ENCODE peak calls at places on chromosomes 12 and 14, in ten cellular contexts. L is gastrocnemius medialis, C is fibroblast of pulmonary artery, V is adrenal gland, Y is BE2C, W is neural progenitor cell, F is left ventricle myocardium inferior, M is left lung, A is AG10803, Z is heart left ventricle. E is an unnamed sample.
A peak's percentile ranks its signal among the peaks of the same experiment; 100 is the strongest.

GRCh38 chr12:47746073-47746472 is 12.6 kb downstream of the RAPGEF3 start:
- DNase-seq in L (no peak), C (no peak), V (no peak), Y (no peak), W (no peak), F (no peak), M (no peak), A (no peak), Z (no peak), E (no peak)

GRCh38 chr12:66819587-66819986 is 140.7 kb upstream of the GRIP1 start:
- DNase-seq in L (no peak), C (no peak), V (no peak), Y (no peak), W (no peak), F (no peak), M (no peak), A (no peak), Z (no peak), E (no peak)

GRCh38 chr14:89720741-89721315 is 233.7 kb downstream of the EFCAB11 start:
- DNase-seq in L (no peak), C (no peak), V (peak; percentile 16), Y (no peak), W (no peak), F (peak; percentile 23), M (peak; percentile 59), A (no peak), Z (peak; percentile 30), E (peak; percentile 83)

GRCh38 chr12:505221-505620 is 45.5 kb downstream of the B4GALNT3 start:
- DNase-seq in L (no peak), C (no peak), V (no peak), Y (no peak), W (no peak), F (no peak), M (no peak), A (no peak), Z (no peak), E (no peak)

GRCh38 chr12:54016478-54016964 is 7.7 kb downstream of the HOXC8 start:
- DNase-seq in L (no peak), C (peak; percentile 20), V (peak; percentile 48), Y (peak; percentile 53), W (no peak), F (no peak), M (no peak), A (peak; percentile 95), Z (no peak), E (no peak)

GRCh38 chr12:107012736-107013425 is 25.9 kb upstream of the MTERF2 start:
- DNase-seq in L (no peak), C (no peak), V (no peak), Y (no peak), W (no peak), F (no peak), M (no peak), A (no peak), Z (no peak), E (no peak)

GRCh38 chr12:3998968-3999792 is 126.0 kb upstream of the PARP11 start:
- DNase-seq in L (no peak), C (no peak), V (no peak), Y (no peak), W (no peak), F (no peak), M (peak; percentile 73), A (no peak), Z (no peak), E (no peak)

GRCh38 chr12:5586201-5586600 is 154.3 kb downstream of the NTF3 start:
- DNase-seq in L (no peak), C (peak; percentile 50), V (no peak), Y (no peak), W (peak; percentile 23), F (no peak), M (no peak), A (peak; percentile 75), Z (no peak), E (no peak)

GRCh38 chr14:61280526-61281185 is 482 bp downstream of the TMEM30B start:
- DNase-seq in L (peak; percentile 22), C (peak; percentile 36), V (peak; percentile 63), Y (peak; percentile 15), W (peak; percentile 61), F (peak; percentile 62), M (peak; percentile 67), A (peak; percentile 16), Z (peak; percentile 57), E (no peak)

GRCh38 chr12:113359133-113359938 is 949 bp downstream of the PLBD2 start:
- DNase-seq in L (no peak), C (peak; percentile 36), V (peak; percentile 71), Y (no peak), W (no peak), F (peak; percentile 70), M (no peak), A (peak; percentile 69), Z (peak; percentile 46), E (no peak)

GRCh38 chr12:112419269-112420133 is 754 bp downstream of the PTPN11 start:
- DNase-seq in L (peak; percentile 72), C (peak; percentile 89), V (peak; percentile 58), Y (peak; percentile 53), W (peak; percentile 75), F (peak; percentile 63), M (peak; percentile 58), A (peak; percentile 83), Z (peak; percentile 67), E (no peak)

GRCh38 chr14:36683083-36683724 is 21.5 kb downstream of the PAX9 start:
- DNase-seq in L (no peak), C (no peak), V (no peak), Y (no peak), W (no peak), F (no peak), M (no peak), A (no peak), Z (no peak), E (no peak)

GRCh38 chr12:6980075-6980474 is 9.4 kb downstream of the EMG1 start:
- DNase-seq in L (no peak), C (no peak), V (no peak), Y (no peak), W (no peak), F (no peak), M (no peak), A (no peak), Z (no peak), E (no peak)

GRCh38 chr14:59175404-59175803 is 13.1 kb upstream of the DAAM1 start:
- DNase-seq in L (no peak), C (no peak), V (no peak), Y (no peak), W (no peak), F (no peak), M (no peak), A (no peak), Z (no peak), E (peak; percentile 67)

GRCh38 chr12:24562761-24563392 is 386.0 kb downstream of the BCAT1 start:
- DNase-seq in L (no peak), C (peak; percentile 37), V (peak; percentile 34), Y (peak; percentile 33), W (peak; percentile 72), F (peak; percentile 37), M (peak; percentile 42), A (peak; percentile 7), Z (peak; percentile 20), E (no peak)

GRCh38 chr14:104794641-104795467 is 694 bp downstream of the AKT1 start:
- DNase-seq in L (no peak), C (no peak), V (no peak), Y (no peak), W (peak; percentile 66), F (no peak), M (no peak), A (peak; percentile 21), Z (peak; percentile 46), E (peak; percentile 58)
- TF ChIP-seq CTCF in L (no peak), C (no peak), V (no peak), Y (no peak), W (no peak), F (no peak), M (no peak), A (no peak), Z (no peak), E (no peak)

DNA sequence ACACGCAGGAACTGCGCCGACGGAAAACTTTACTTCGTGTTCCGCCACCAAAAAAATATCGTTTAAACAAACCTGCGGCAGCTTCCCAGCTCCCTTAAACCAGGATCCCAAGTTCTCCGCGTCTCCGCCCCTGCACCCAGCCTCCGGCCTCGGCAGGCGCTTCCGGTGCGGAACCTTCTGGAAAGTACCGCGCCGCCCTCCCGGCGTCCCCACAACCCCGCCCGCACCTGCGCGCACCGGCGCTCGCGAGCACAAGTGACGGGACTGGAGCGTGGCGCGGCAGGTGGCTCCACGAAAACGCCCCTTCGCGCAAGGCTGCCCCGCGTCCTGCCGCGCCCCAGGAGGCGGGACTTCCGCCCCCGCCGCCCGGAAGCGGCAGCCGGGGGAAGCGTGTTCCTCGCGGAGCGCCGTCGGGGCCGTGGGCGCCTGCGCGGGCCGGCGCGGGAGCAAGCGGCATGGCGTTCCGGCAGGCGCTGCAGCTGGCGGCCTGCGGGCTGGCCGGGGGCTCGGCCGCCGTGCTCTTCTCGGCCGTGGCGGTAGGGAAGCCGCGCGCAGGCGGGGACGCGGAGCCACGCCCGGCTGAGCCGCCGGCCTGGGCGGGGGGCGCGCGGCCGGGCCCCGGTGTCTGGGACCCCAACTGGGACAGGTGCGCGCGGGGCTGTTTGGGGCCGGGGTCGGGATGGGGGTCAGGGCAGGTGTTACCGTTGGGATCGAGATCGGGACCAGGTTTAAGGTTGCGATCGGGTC is at the start of gene PGAM5:
- DNase-seq in L (peak; percentile 68), C (peak; percentile 78), V (peak; percentile 84), Y (peak; percentile 87), W (peak; percentile 87), F (peak; percentile 80), M (peak; percentile 86), A (peak; percentile 73), Z (peak; percentile 80), E (peak; percentile 94)
- TF ChIP-seq CTCF in L (no peak), C (no peak), V (no peak), Y (no peak), W (no peak), F (no peak), M (no peak), A (no peak), Z (no peak), E (no peak)

GRCh38 chr14:99892406-99892805 is 99.2 kb downstream of the EML1 start:
- DNase-seq in L (no peak), C (no peak), V (no peak), Y (no peak), W (no peak), F (no peak), M (no peak), A (no peak), Z (no peak), E (no peak)
- TF ChIP-seq CTCF in L (no peak), C (no peak), V (no peak), Y (no peak), W (no peak), F (no peak), M (no peak), A (no peak), Z (no peak), E (no peak)

DNA sequence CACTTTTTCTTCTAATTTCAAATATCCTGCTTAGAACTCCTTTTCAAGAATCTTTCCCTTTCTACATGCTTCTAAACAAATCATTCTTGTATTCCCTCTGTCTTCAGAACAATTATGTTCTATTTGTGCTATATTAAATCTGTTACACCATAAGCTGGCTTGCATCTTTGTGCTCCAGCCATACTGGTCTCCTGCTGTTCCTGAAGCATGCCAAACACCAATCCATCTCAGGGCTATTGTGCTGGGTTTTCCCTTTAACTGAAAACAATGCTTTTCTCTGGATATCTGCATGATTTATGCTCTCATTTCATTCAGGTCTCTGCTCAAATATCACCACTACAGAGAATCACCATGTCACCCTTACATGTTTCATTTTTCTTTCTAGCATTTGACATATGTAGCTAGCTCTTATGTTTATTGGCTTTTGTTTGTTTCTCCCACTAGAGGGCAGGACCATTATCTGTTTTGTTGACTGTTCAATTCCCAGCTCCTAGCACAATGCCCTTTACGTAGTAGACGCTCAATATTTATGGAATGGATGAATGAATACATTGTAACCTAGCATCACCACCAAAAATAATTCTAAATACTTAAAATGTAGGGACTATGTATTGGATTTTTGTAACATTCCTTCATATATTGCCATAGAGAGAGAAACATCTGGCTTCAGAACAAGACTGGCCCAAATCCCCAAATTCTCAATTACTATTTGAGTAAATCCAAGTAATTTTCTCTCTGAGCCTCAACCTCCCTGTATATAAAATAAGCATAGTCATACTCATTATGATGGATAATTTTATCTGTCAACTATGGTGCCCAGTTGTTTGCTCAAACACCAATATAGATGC is 302.0 kb upstream of the SYT1 start:
- DNase-seq in L (no peak), C (peak; percentile 58), V (no peak), Y (no peak), W (no peak), F (no peak), M (no peak), A (peak; percentile 19), Z (no peak), E (peak; percentile 4)
- TF ChIP-seq CTCF in L (no peak), C (peak; percentile 59), V (no peak), Y (peak; percentile 71), W (peak; percentile 65), F (peak; percentile 7), M (no peak), A (peak; percentile 49), Z (no peak), E (peak; percentile 72)